ENCODE peak calls at places on chromosomes 12 and 14, in eight cellular contexts. I is HTR-8/SVneo, P is GM03348, M is H54, Q is GM23338, L is lower leg skin, Z is dorsolateral prefrontal cortex, T is fibroblast of the conjunctiva. J is an unnamed sample.
A peak's percentile ranks its signal among the peaks of the same experiment; 100 is the strongest.

GRCh38 chr12:83461326-83461985 is 774.8 kb downstream of the TMTC2 start:
- DNase-seq in I (no peak), P (peak; percentile 4), M (no peak), Q (no peak), L (no peak), Z (no peak), T (peak; percentile 34), J (no peak)

GRCh38 chr12:6280053-6280469 is 30.4 kb upstream of the PLEKHG6 start:
- DNase-seq in I (peak; percentile 93), P (peak; percentile 90), M (peak; percentile 83), Q (no peak), L (peak; percentile 94), Z (no peak), T (peak; percentile 78), J (no peak)

GRCh38 chr12:123265851-123266678 is 5.6 kb downstream of the CDK2AP1 start:
- DNase-seq in I (no peak), P (no peak), M (no peak), Q (no peak), L (no peak), Z (no peak), T (no peak), J (no peak)

GRCh38 chr14:36928432-36928831 is 244.0 kb downstream of the SLC25A21 start:
- DNase-seq in I (no peak), P (no peak), M (no peak), Q (no peak), L (no peak), Z (no peak), T (no peak), J (no peak)

GRCh38 chr14:106185837-106186233 is 659.5 kb downstream of the TMEM121 start:
- DNase-seq in I (no peak), P (no peak), M (no peak), Q (no peak), L (no peak), Z (no peak), T (no peak), J (no peak)

GRCh38 chr12:6936642-6937480 is 6.8 kb upstream of the RNU7-1 start:
- DNase-seq in I (no peak), P (no peak), M (no peak), Q (peak; percentile 78), L (peak; percentile 92), Z (no peak), T (no peak), J (no peak)

GRCh38 chr12:111953455-111953854 is 59.5 kb downstream of the TMEM116 start:
- DNase-seq in I (no peak), P (no peak), M (no peak), Q (no peak), L (no peak), Z (no peak), T (peak; percentile 22), J (no peak)

GRCh38 chr14:34347683-34348082 is 114.4 kb downstream of the SPTSSA start:
- DNase-seq in I (no peak), P (no peak), M (no peak), Q (no peak), L (no peak), Z (no peak), T (no peak), J (no peak)

GRCh38 chr12:124940393-124941169 is 26.1 kb upstream of the UBC start:
- DNase-seq in I (peak; percentile 92), P (peak; percentile 92), M (peak; percentile 86), Q (peak; percentile 97), L (peak; percentile 98), Z (peak; percentile 71), T (peak; percentile 89), J (peak; percentile 73)

GRCh38 chr14:44898547-44898946 is 63.2 kb downstream of the KLHL28 start:
- DNase-seq in I (no peak), P (peak; percentile 49), M (no peak), Q (no peak), L (no peak), Z (no peak), T (peak; percentile 2), J (no peak)

GRCh38 chr14:40188006-40188405 is 755.8 kb upstream of the FBXO33 start:
- DNase-seq in I (no peak), P (no peak), M (peak; percentile 6), Q (no peak), L (no peak), Z (no peak), T (no peak), J (no peak)

GRCh38 chr14:104587641-104588040 is 8.1 kb downstream of the C14orf180 start:
- DNase-seq in I (no peak), P (no peak), M (no peak), Q (no peak), L (no peak), Z (no peak), T (no peak), J (no peak)

GRCh38 chr12:67541625-67541991 is 106.9 kb upstream of the DYRK2 start:
- DNase-seq in I (no peak), P (no peak), M (no peak), Q (no peak), L (no peak), Z (no peak), T (no peak), J (no peak)

GRCh38 chr12:76274699-76275098 is 73.5 kb downstream of the BBS10 start:
- DNase-seq in I (no peak), P (peak; percentile 62), M (no peak), Q (no peak), L (no peak), Z (no peak), T (no peak), J (peak; percentile 21)

GRCh38 chr14:32277998-32278397 is 51.1 kb upstream of the AKAP6 start:
- DNase-seq in I (no peak), P (no peak), M (no peak), Q (no peak), L (no peak), Z (no peak), T (no peak), J (no peak)

GRCh38 chr12:20695232-20695631 is at the start of gene SLCO1C1:
- DNase-seq in I (no peak), P (no peak), M (no peak), Q (peak; percentile 57), L (no peak), Z (no peak), T (no peak), J (no peak)

GRCh38 chr14:88551094-88551870 is 3.5 kb downstream of the PTPN21 start:
- DNase-seq in I (peak; percentile 78), P (peak; percentile 89), M (no peak), Q (peak; percentile 93), L (peak; percentile 96), Z (peak; percentile 72), T (peak; percentile 64), J (peak; percentile 34)

GRCh38 chr12:30197392-30198047 is 413.8 kb upstream of the TMTC1 start:
- DNase-seq in I (no peak), P (no peak), M (peak; percentile 12), Q (no peak), L (no peak), Z (no peak), T (no peak), J (no peak)

GRCh38 chr12:59158681-59159080 is 238.4 kb upstream of the LRIG3 start:
- DNase-seq in I (no peak), P (no peak), M (no peak), Q (no peak), L (no peak), Z (no peak), T (no peak), J (no peak)

GRCh38 chr12:4012977-4013968 is 140.1 kb upstream of the PARP11 start:
- DNase-seq in I (no peak), P (no peak), M (no peak), Q (no peak), L (no peak), Z (no peak), T (no peak), J (no peak)

J was measured in stimulated activated CD8-positive, alpha-beta memory T cell treated with anti-CD3 and anti-CD28 coated beads, Interleukin-15, amount 100 ng/mL, for 48 hours.